ENCODE peak calls at places on chromosomes 5 and 9, in four cellular contexts. T is caudate nucleus, P is fibroblast of villous mesenchyme, O is posterior vena cava. A is an unnamed sample.

GRCh38 chr5:74667396-74667795 is 17.6 kb upstream of the HEXB start:
- DNase-seq in O (no peak), T (no peak), P (no peak), A (no peak)

GRCh38 chr5:152556779-152557178 is 151.7 kb upstream of the NMUR2 start:
- DNase-seq in O (no peak), T (no peak), P (no peak), A (no peak)

GRCh38 chr5:112957970-112958773 is 18.4 kb upstream of the DCP2 start:
- DNase-seq in O (peak; percentile 87), P (peak; percentile 91), T (no peak), A (no peak)

GRCh38 chr5:178357127-178357526 is 124.5 kb upstream of the PHYKPL start:
- DNase-seq in P (no peak), O (no peak), T (no peak), A (peak; percentile 38)

GRCh38 chr5:58497956-58498942 is 7.0 kb downstream of the GAPT start:
- DNase-seq in T (peak; percentile 2), O (no peak), P (peak; percentile 48), A (no peak)

GRCh38 chr5:107383414-107383813 is 287.3 kb downstream of the EFNA5 start:
- DNase-seq in T (no peak), P (no peak), O (no peak), A (no peak)

GRCh38 chr9:92185681-92186080 is 70.5 kb upstream of the SPTLC1 start:
- DNase-seq in P (no peak), O (no peak), T (no peak), A (no peak)

GRCh38 chr9:37037137-37037743 is 3.2 kb upstream of the PAX5 start:
- DNase-seq in O (peak; percentile 69), P (no peak), T (no peak), A (no peak)

GRCh38 chr9:102461441-102461840 is 533.7 kb upstream of the CYLC2 start:
- DNase-seq in T (no peak), O (no peak), P (no peak), A (no peak)

GRCh38 chr5:172903790-172904189 is 55.4 kb upstream of the RPL26L1 start:
- DNase-seq in T (no peak), P (peak; percentile 92), O (no peak), A (no peak)

GRCh38 chr9:131719262-131719908 is 20.5 kb downstream of the RAPGEF1 start:
- DNase-seq in O (no peak), T (no peak), P (no peak), A (no peak)

GRCh38 chr9:128729766-128730517 is 6.0 kb upstream of the ZDHHC12 start:
- DNase-seq in O (peak; percentile 70), P (no peak), T (no peak), A (no peak)

GRCh38 chr5:97764700-97765099 is 581.7 kb upstream of the RIOK2 start:
- DNase-seq in P (peak; percentile 71), O (no peak), T (no peak), A (no peak)

GRCh38 chr9:5557606-5558587 is 47.6 kb downstream of the PDCD1LG2 start:
- DNase-seq in T (no peak), P (no peak), O (no peak), A (peak; percentile 7)

GRCh38 chr5:138635268-138635667 is 60.1 kb upstream of the HSPA9 start:
- DNase-seq in O (no peak), T (no peak), P (peak; percentile 73), A (no peak)

GRCh38 chr5:116953251-116953934 is 378.8 kb upstream of the SEMA6A start:
- DNase-seq in O (no peak), P (no peak), T (peak; percentile 2), A (peak; percentile 4)

GRCh38 chr9:80605793-80606192 is 1034.0 kb downstream of the TLE4 start:
- DNase-seq in O (no peak), T (no peak), P (no peak), A (no peak)

GRCh38 chr5:134123360-134123759 is 8.9 kb downstream of the TCF7 start:
- DNase-seq in P (no peak), T (no peak), O (no peak), A (no peak)

GRCh38 chr9:88370346-88370745 is 17.9 kb upstream of the SPIN1 start:
- DNase-seq in P (no peak), O (no peak), T (no peak), A (no peak)

GRCh38 chr9:125255781-125256391 is 5.7 kb upstream of the GAPVD1 start:
- DNase-seq in O (no peak), T (no peak), P (no peak), A (no peak)

GRCh38 chr9:3410461-3410860 is 115.3 kb downstream of the RFX3 start:
- DNase-seq in O (no peak), P (no peak), T (no peak), A (no peak)

GRCh38 chr5:138354926-138355378 is 2.5 kb downstream of the KDM3B start:
- DNase-seq in O (no peak), P (peak; percentile 83), T (no peak), A (no peak)

GRCh38 chr9:108142504-108143201 is 653.1 kb upstream of the KLF4 start:
- DNase-seq in P (peak; percentile 89), T (peak; percentile 33), O (peak; percentile 95), A (peak; percentile 10)